ENCODE peak calls at places on chromosomes 16 and 17, in five cellular contexts. J, O, W, Y and B are unnamed samples. For H3K27me3, the result is how much of the 10 kb centered on the place peaks cover.

GRCh38 chr17:30549864-30550511 is 72.8 kb downstream of the GOSR1 start:
- DNase-seq in J (no peak), Y (no peak), O (no peak), W (no peak), B (no peak)

GRCh38 chr16:29974291-29975133 is 844 bp downstream of the TAOK2 start:
- DNase-seq in J (no peak), Y (no peak), W (no peak), O (no peak), B (no peak)

GRCh38 chr17:54967621-54968258 is 714 bp downstream of the COX11 start:
- DNase-seq in O (peak), J (no peak), Y (peak), W (no peak), B (peak)

GRCh38 chr17:4175921-4176802 is 33.2 kb downstream of the CYB5D2 start:
- DNase-seq in O (no peak), Y (peak), J (no peak), W (peak), B (no peak)

GRCh38 chr16:8571061-8571596 is 19.2 kb downstream of the TMEM114 start:
- DNase-seq in Y (peak), O (no peak), W (no peak), J (no peak), B (peak)

GRCh38 chr17:2703181-2703580 is 8.4 kb downstream of the CLUH start:
- DNase-seq in Y (no peak), W (no peak), J (no peak), O (no peak), B (no peak)

GRCh38 chr17:20095366-20096080 is 86.4 kb downstream of the SPECC1 start:
- DNase-seq in W (no peak), O (peak), Y (peak), J (peak), B (peak)

GRCh38 chr16:30113031-30113710 is at the start of gene GDPD3:
- DNase-seq in J (no peak), W (no peak), O (no peak), Y (peak), B (no peak)

GRCh38 chr17:79468183-79468944 is 142.5 kb downstream of the RBFOX3 start:
- DNase-seq in J (no peak), Y (no peak), O (no peak), W (no peak), B (no peak)
- H3K27me3 ChIP-seq in J (under half), Y (under half), O (under half), W (under half), B (under half)

GRCh38 chr17:81035389-81036127 is 607 bp downstream of the BAIAP2 start:
- DNase-seq in W (no peak), O (peak), Y (peak), J (no peak), B (no peak)

GRCh38 chr17:81039096-81039495 is 4.1 kb downstream of the BAIAP2 start:
- DNase-seq in J (no peak), W (no peak), O (no peak), Y (no peak), B (no peak)

GRCh38 chr17:81036128-81036891 is 1.4 kb downstream of the BAIAP2 start:
- DNase-seq in J (no peak), O (peak), W (no peak), Y (no peak), B (peak)

GRCh38 chr17:81037783-81038733 is 3.1 kb downstream of the BAIAP2 start:
- DNase-seq in O (no peak), W (no peak), Y (no peak), J (no peak), B (no peak)

GRCh38 chr17:81037026-81037782 is 2.3 kb downstream of the BAIAP2 start:
- DNase-seq in Y (no peak), O (no peak), J (peak), W (no peak), B (peak)
- H3K4me3 ChIP-seq in Y (no peak), O (peak), J (no peak), W (no peak), B (peak)

DNA sequence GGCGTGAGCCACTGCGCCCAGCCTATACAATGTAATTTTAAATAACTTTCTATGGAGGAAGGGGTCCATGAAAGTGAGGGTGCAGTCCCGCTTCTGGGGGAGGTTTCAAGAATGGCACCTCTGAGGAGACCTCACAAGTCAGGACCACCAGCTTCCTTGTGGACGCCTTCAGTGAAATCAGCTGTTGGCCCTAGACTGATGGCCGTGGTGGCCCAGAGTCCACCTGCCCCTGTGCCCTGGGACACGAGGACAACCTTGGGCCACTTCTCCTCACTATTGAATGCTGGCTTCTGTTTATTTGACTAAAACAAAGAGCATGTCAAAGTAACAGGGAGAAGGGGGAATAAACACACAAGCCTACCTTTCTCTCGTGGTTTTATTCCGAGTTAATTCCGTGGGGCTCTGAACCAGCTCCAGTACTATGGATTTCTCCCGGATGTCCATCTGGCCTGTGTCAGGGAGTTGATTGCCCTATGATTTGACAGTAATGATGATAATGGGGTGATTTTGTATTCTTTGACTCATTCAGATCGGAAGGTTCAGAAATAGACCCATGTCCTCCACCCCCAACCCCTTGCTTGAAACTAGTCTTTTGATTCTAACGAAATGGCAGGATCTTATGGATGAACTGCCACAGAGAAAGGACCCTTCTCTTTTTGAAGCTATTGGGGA is 8.6 kb upstream of the CBX4 start:
- DNase-seq in Y (no peak), J (no peak), W (no peak), O (no peak), B (no peak)
- H3K27me3 ChIP-seq in Y (under half), J (under half), W (under half), O (under half), B (under half)

GRCh38 chr17:48615963-48616718 is 1.0 kb upstream of the HOXB8 start:
- DNase-seq in Y (no peak), W (no peak), O (no peak), J (no peak), B (no peak)

GRCh38 chr17:48616719-48617514 is 1.8 kb upstream of the HOXB8 start:
- DNase-seq in J (no peak), O (no peak), W (no peak), Y (no peak), B (no peak)

GRCh38 chr17:48619821-48620496 is 4.9 kb upstream of the HOXB8 start:
- DNase-seq in J (no peak), Y (no peak), O (no peak), W (no peak), B (no peak)

GRCh38 chr17:48618366-48618896 is 3.3 kb upstream of the HOXB8 start:
- DNase-seq in J (peak), O (peak), W (peak), Y (peak), B (peak)

GRCh38 chr17:48617515-48618365 is 2.6 kb upstream of the HOXB8 start:
- DNase-seq in O (no peak), W (no peak), Y (no peak), J (no peak), B (no peak)
- H3K4me3 ChIP-seq in O (no peak), W (no peak), Y (no peak), J (no peak), B (no peak)